ENCODE peak calls at places on chromosomes 12 and 14, in six cellular contexts. One of them, this sample, is unnamed.

GRCh38 chr12:114713466-114714215 is 29.7 kb upstream of the TBX3 start:
- DNase-seq in stomach: no peak
- DNase-seq in GM23338: no peak
- DNase-seq in GM12891: no peak
- DNase-seq in H1: no peak
- DNase-seq in breast epithelium: no peak
- DNase-seq in this sample: no peak

GRCh38 chr12:11607313-11608081 is 42.0 kb upstream of the ETV6 start:
- DNase-seq in stomach: no peak
- DNase-seq in GM23338: no peak
- DNase-seq in GM12891: no peak
- DNase-seq in H1: no peak
- DNase-seq in breast epithelium: no peak
- DNase-seq in this sample: no peak

GRCh38 chr12:13948631-13949030 is 32.8 kb downstream of the GRIN2B start:
- DNase-seq in stomach: no peak
- DNase-seq in GM23338: no peak
- DNase-seq in GM12891: no peak
- DNase-seq in H1: no peak
- DNase-seq in breast epithelium: no peak
- DNase-seq in this sample: no peak

GRCh38 chr14:60151715-60152114 is 13.5 kb downstream of the DHRS7 start:
- DNase-seq in stomach: peak; percentile 59
- DNase-seq in GM23338: no peak
- DNase-seq in GM12891: no peak
- DNase-seq in H1: no peak
- DNase-seq in breast epithelium: peak; percentile 54
- DNase-seq in this sample: peak; percentile 90

GRCh38 chr12:95118788-95119179 is 45.4 kb upstream of the NR2C1 start:
- DNase-seq in stomach: no peak
- DNase-seq in GM23338: peak; percentile 33
- DNase-seq in GM12891: no peak
- DNase-seq in H1: no peak
- DNase-seq in breast epithelium: no peak
- DNase-seq in this sample: peak; percentile 56

GRCh38 chr12:79006306-79006705 is 141.7 kb downstream of the SYT1 start:
- DNase-seq in stomach: no peak
- DNase-seq in GM23338: no peak
- DNase-seq in GM12891: no peak
- DNase-seq in H1: no peak
- DNase-seq in breast epithelium: no peak
- DNase-seq in this sample: no peak

GRCh38 chr12:73307260-73307659 is 1035.1 kb downstream of the TRHDE start:
- DNase-seq in stomach: no peak
- DNase-seq in GM23338: no peak
- DNase-seq in GM12891: no peak
- DNase-seq in H1: no peak
- DNase-seq in breast epithelium: no peak
- DNase-seq in this sample: no peak

GRCh38 chr12:43812926-43813325 is 6.8 kb upstream of the TWF1 start:
- DNase-seq in stomach: no peak
- DNase-seq in GM23338: no peak
- DNase-seq in GM12891: no peak
- DNase-seq in H1: no peak
- DNase-seq in breast epithelium: no peak
- DNase-seq in this sample: no peak

GRCh38 chr12:5921966-5922365 is 23.1 kb downstream of the ANO2 start:
- DNase-seq in stomach: no peak
- DNase-seq in GM23338: no peak
- DNase-seq in GM12891: no peak
- DNase-seq in H1: no peak
- DNase-seq in breast epithelium: no peak
- DNase-seq in this sample: no peak

GRCh38 chr14:69980457-69981414 is 101.5 kb downstream of the SMOC1 start:
- DNase-seq in stomach: no peak
- DNase-seq in GM23338: peak; percentile 13
- DNase-seq in GM12891: no peak
- DNase-seq in H1: no peak
- DNase-seq in breast epithelium: no peak
- DNase-seq in this sample: no peak

GRCh38 chr14:65301862-65302539 is 110.5 kb upstream of the FUT8 start:
- DNase-seq in stomach: peak; percentile 68
- DNase-seq in GM23338: no peak
- DNase-seq in GM12891: no peak
- DNase-seq in H1: no peak
- DNase-seq in breast epithelium: no peak
- DNase-seq in this sample: no peak

GRCh38 chr12:93959657-93960056 is 188.7 kb upstream of the PLXNC1 start:
- DNase-seq in stomach: no peak
- DNase-seq in GM23338: no peak
- DNase-seq in GM12891: no peak
- DNase-seq in H1: no peak
- DNase-seq in breast epithelium: no peak
- DNase-seq in this sample: no peak

GRCh38 chr12:5499566-5500325 is 67.8 kb downstream of the NTF3 start:
- DNase-seq in stomach: no peak
- DNase-seq in GM23338: no peak
- DNase-seq in GM12891: no peak
- DNase-seq in H1: no peak
- DNase-seq in breast epithelium: no peak
- DNase-seq in this sample: no peak

GRCh38 chr14:86604546-86604945 is 1074.6 kb downstream of the FLRT2 start:
- DNase-seq in stomach: no peak
- DNase-seq in GM23338: no peak
- DNase-seq in GM12891: no peak
- DNase-seq in H1: no peak
- DNase-seq in breast epithelium: no peak
- DNase-seq in this sample: no peak

GRCh38 chr12:12336511-12336910 is 13.5 kb downstream of the MANSC1 start:
- DNase-seq in stomach: no peak
- DNase-seq in GM23338: no peak
- DNase-seq in GM12891: no peak
- DNase-seq in H1: no peak
- DNase-seq in breast epithelium: no peak
- DNase-seq in this sample: no peak

GRCh38 chr12:49966511-49967041 is 4.9 kb downstream of the AQP5 start:
- DNase-seq in stomach: no peak
- DNase-seq in GM23338: no peak
- DNase-seq in GM12891: no peak
- DNase-seq in H1: no peak
- DNase-seq in breast epithelium: no peak
- DNase-seq in this sample: no peak

GRCh38 chr12:33330940-33331339 is 108.7 kb downstream of the SYT10 start:
- DNase-seq in stomach: no peak
- DNase-seq in GM23338: no peak
- DNase-seq in GM12891: no peak
- DNase-seq in H1: no peak
- DNase-seq in breast epithelium: no peak
- DNase-seq in this sample: no peak

GRCh38 chr12:83573676-83574075 is 887.0 kb downstream of the TMTC2 start:
- DNase-seq in stomach: peak; percentile 52
- DNase-seq in GM23338: no peak
- DNase-seq in GM12891: no peak
- DNase-seq in H1: no peak
- DNase-seq in breast epithelium: no peak
- DNase-seq in this sample: no peak

GRCh38 chr12:27424631-27425230 is 21.8 kb upstream of the SMCO2 start:
- DNase-seq in stomach: no peak
- DNase-seq in GM23338: peak; percentile 68
- DNase-seq in GM12891: no peak
- DNase-seq in H1: no peak
- DNase-seq in breast epithelium: no peak
- DNase-seq in this sample: no peak

GRCh38 chr14:101620821-101621785 is 59.8 kb downstream of the DIO3 start:
- DNase-seq in stomach: peak; percentile 20
- DNase-seq in GM23338: no peak
- DNase-seq in GM12891: no peak
- DNase-seq in H1: no peak
- DNase-seq in breast epithelium: no peak
- DNase-seq in this sample: no peak

GRCh38 chr12:120346681-120347080 is 19.1 kb upstream of the PLA2G1B start:
- DNase-seq in stomach: no peak
- DNase-seq in GM23338: peak; percentile 46
- DNase-seq in GM12891: no peak
- DNase-seq in H1: no peak
- DNase-seq in breast epithelium: no peak
- DNase-seq in this sample: no peak

DNA sequence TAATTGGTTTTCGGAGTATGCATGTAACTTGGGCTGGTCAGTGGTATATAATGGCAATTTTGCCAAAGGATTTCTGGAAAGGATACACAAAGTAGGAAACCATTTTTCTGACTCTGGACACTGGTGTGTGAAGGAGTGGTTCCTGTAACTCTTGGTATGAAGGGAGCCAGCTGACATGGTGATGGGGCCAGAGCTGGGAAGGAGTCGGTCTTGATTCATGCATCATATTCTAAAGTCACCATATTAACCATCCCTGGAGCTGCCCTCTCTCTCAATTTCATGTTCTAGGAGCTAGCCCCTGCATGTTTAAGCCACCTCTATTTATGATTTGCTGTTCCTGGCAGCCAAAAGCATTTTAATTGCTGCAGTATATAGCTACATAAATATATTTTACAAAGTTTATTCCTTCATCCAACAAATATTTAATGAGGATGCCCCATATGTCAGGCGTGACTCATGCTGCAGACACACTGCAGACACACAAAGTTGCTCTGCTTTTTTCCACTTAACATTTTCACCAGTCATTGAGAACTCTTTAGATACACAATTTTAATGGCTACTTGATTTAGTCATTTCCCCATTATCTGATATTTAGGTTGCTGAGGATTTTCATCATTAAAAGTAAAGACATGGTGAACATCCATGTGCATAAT is 78.7 kb upstream of the PSMC1 start:
- DNase-seq in stomach: no peak
- DNase-seq in GM23338: no peak
- DNase-seq in GM12891: no peak
- DNase-seq in H1: no peak
- DNase-seq in breast epithelium: no peak
- DNase-seq in this sample: no peak
- TF ChIP-seq POLR2AphosphoS5 in stomach: no peak
- TF ChIP-seq POLR2AphosphoS5 in GM23338: no peak
- TF ChIP-seq POLR2AphosphoS5 in GM12891: no peak
- TF ChIP-seq POLR2AphosphoS5 in H1: no peak
- TF ChIP-seq POLR2AphosphoS5 in breast epithelium: no peak
- TF ChIP-seq POLR2AphosphoS5 in this sample: no peak

DNA sequence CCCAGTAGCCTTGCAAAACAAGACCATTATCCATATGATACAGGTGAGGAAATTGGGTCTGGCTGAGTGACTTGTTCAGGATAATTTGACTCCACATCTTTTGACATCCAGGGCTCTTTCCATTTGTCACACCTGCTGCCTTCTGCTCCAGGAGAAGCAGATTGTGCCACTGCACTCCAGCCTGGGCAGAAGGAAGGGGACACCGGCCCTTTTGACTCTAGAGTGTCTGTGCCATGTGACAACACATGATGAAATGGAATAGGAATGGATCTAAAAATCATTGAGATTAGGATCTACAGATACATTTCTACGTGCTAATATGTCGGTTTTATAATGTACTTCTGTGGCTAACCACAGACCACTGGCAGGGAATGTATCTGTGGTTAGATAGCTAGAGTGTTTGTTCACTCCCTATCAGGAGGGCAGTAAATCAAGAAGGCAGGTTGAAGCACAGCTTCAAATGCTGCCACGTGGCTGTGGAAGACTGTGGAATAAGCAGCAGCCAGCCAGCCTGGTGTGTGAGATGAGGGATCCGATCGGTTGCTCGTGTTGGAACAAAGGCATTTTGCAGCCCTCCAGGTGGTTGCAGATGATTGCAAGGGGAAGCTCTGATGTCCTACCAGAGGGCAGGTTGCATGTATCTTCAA is 28.4 kb downstream of the EML1 start:
- DNase-seq in stomach: no peak
- DNase-seq in GM23338: no peak
- DNase-seq in GM12891: no peak
- DNase-seq in H1: no peak
- DNase-seq in breast epithelium: no peak
- DNase-seq in this sample: no peak
- TF ChIP-seq POLR2AphosphoS5 in stomach: no peak
- TF ChIP-seq POLR2AphosphoS5 in GM23338: no peak
- TF ChIP-seq POLR2AphosphoS5 in GM12891: no peak
- TF ChIP-seq POLR2AphosphoS5 in H1: no peak
- TF ChIP-seq POLR2AphosphoS5 in breast epithelium: no peak
- TF ChIP-seq POLR2AphosphoS5 in this sample: no peak

GRCh38 chr14:56340921-56341320 is 222.7 kb downstream of the PELI2 start:
- DNase-seq in stomach: no peak
- DNase-seq in GM23338: no peak
- DNase-seq in GM12891: no peak
- DNase-seq in H1: no peak
- DNase-seq in breast epithelium: no peak
- DNase-seq in this sample: no peak

GRCh38 chr14:56339855-56340701 is 221.9 kb downstream of the PELI2 start:
- DNase-seq in stomach: peak; percentile 66
- DNase-seq in GM23338: peak; percentile 71
- DNase-seq in GM12891: peak; percentile 16
- DNase-seq in H1: no peak
- DNase-seq in breast epithelium: no peak
- DNase-seq in this sample: peak; percentile 81

GRCh38 chr14:56342419-56342901 is 224.2 kb downstream of the PELI2 start:
- DNase-seq in stomach: no peak
- DNase-seq in GM23338: no peak
- DNase-seq in GM12891: no peak
- DNase-seq in H1: no peak
- DNase-seq in breast epithelium: no peak
- DNase-seq in this sample: no peak

GRCh38 chr14:56338674-56339073 is 220.5 kb downstream of the PELI2 start:
- DNase-seq in stomach: no peak
- DNase-seq in GM23338: no peak
- DNase-seq in GM12891: no peak
- DNase-seq in H1: no peak
- DNase-seq in breast epithelium: no peak
- DNase-seq in this sample: no peak

DNA sequence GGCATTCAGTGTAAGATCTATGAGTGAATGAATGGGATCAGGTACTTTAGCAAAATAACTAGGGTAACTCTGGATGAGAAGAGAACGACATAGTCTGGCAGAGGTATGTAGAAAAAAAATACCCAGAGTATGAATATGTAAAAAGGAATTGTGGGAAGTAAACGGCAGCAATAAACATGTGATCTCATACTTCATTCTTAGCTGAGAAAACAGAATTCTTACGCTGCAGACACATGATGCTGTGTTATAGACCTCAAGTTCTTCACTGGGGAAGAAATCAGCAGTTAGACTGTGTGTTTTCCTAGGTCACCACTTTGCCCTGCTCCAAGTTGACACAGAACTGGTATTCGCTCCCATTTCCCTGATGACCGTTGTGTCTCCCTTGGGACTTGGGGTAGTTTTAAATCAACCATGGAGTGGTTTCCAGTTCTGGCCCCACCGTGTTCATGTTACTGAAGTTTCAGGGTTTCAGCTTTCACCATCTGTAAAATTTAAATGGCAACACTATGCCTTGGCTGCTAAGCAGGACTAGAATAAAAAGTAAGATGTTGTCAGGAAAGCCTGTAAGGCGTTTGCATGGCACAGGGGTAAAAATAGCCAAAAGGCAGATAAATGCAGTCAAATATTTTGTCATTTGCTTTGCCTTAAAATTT is 223.7 kb downstream of the PELI2 start:
- DNase-seq in stomach: no peak
- DNase-seq in GM23338: no peak
- DNase-seq in GM12891: no peak
- DNase-seq in H1: no peak
- DNase-seq in breast epithelium: no peak
- DNase-seq in this sample: no peak
- TF ChIP-seq POLR2AphosphoS5 in stomach: no peak
- TF ChIP-seq POLR2AphosphoS5 in GM23338: no peak
- TF ChIP-seq POLR2AphosphoS5 in GM12891: no peak
- TF ChIP-seq POLR2AphosphoS5 in H1: no peak
- TF ChIP-seq POLR2AphosphoS5 in breast epithelium: no peak
- TF ChIP-seq POLR2AphosphoS5 in this sample: no peak

GRCh38 chr12:97552410-97553050 is 89.9 kb downstream of the RMST start:
- DNase-seq in stomach: no peak
- DNase-seq in GM23338: peak; percentile 25
- DNase-seq in GM12891: no peak
- DNase-seq in H1: no peak
- DNase-seq in breast epithelium: no peak
- DNase-seq in this sample: peak; percentile 25
- TF ChIP-seq POLR2AphosphoS5 in stomach: no peak
- TF ChIP-seq POLR2AphosphoS5 in GM23338: no peak
- TF ChIP-seq POLR2AphosphoS5 in GM12891: no peak
- TF ChIP-seq POLR2AphosphoS5 in H1: no peak
- TF ChIP-seq POLR2AphosphoS5 in breast epithelium: no peak
- TF ChIP-seq POLR2AphosphoS5 in this sample: no peak